ENCODE peak calls at places on chromosomes 16 and 17, in ten cellular contexts. One of them, this sample, is unnamed.

GRCh38 chr16:31451681-31452351 is 7.5 kb upstream of the ARMC5 start:
- DNase-seq in ecto neural progenitor cell: no peak
- DNase-seq in AG04450: peak
- DNase-seq in Karpas-422: peak
- DNase-seq in psoas muscle: peak
- DNase-seq in astrocyte of the cerebellum: no peak
- DNase-seq in midbrain: peak
- DNase-seq in putamen: no peak
- DNase-seq in T-cell: no peak
- DNase-seq in uterus: peak
- DNase-seq in this sample: no peak

GRCh38 chr16:57265850-57266530 is 18.5 kb downstream of the PLLP start:
- DNase-seq in ecto neural progenitor cell: no peak
- DNase-seq in AG04450: no peak
- DNase-seq in Karpas-422: no peak
- DNase-seq in psoas muscle: peak
- DNase-seq in astrocyte of the cerebellum: peak
- DNase-seq in midbrain: peak
- DNase-seq in putamen: peak
- DNase-seq in T-cell: no peak
- DNase-seq in uterus: peak
- DNase-seq in this sample: no peak

GRCh38 chr17:74671031-74671771 is 41.5 kb downstream of the CD300LF start:
- DNase-seq in ecto neural progenitor cell: peak
- DNase-seq in AG04450: no peak
- DNase-seq in Karpas-422: no peak
- DNase-seq in psoas muscle: peak
- DNase-seq in astrocyte of the cerebellum: peak
- DNase-seq in midbrain: peak
- DNase-seq in putamen: no peak
- DNase-seq in T-cell: peak
- DNase-seq in uterus: peak
- DNase-seq in this sample: peak

GRCh38 chr16:47392114-47392513 is 68.7 kb downstream of the ITFG1 start:
- DNase-seq in ecto neural progenitor cell: no peak
- DNase-seq in AG04450: no peak
- DNase-seq in Karpas-422: peak
- DNase-seq in psoas muscle: no peak
- DNase-seq in astrocyte of the cerebellum: peak
- DNase-seq in midbrain: no peak
- DNase-seq in putamen: peak
- DNase-seq in T-cell: no peak
- DNase-seq in uterus: no peak
- DNase-seq in this sample: no peak

GRCh38 chr17:41906465-41907184 is 12.1 kb downstream of the ACLY start:
- DNase-seq in ecto neural progenitor cell: no peak
- DNase-seq in AG04450: no peak
- DNase-seq in Karpas-422: no peak
- DNase-seq in psoas muscle: no peak
- DNase-seq in astrocyte of the cerebellum: no peak
- DNase-seq in midbrain: no peak
- DNase-seq in putamen: no peak
- DNase-seq in T-cell: no peak
- DNase-seq in uterus: peak
- DNase-seq in this sample: no peak

GRCh38 chr16:19898924-19899604 is 14.4 kb upstream of the GPRC5B start:
- DNase-seq in ecto neural progenitor cell: peak
- DNase-seq in AG04450: no peak
- DNase-seq in Karpas-422: peak
- DNase-seq in psoas muscle: no peak
- DNase-seq in astrocyte of the cerebellum: peak
- DNase-seq in midbrain: peak
- DNase-seq in putamen: peak
- DNase-seq in T-cell: no peak
- DNase-seq in uterus: no peak
- DNase-seq in this sample: no peak

GRCh38 chr17:82108038-82108998 is 10.3 kb upstream of the FASN start:
- DNase-seq in ecto neural progenitor cell: no peak
- DNase-seq in AG04450: no peak
- DNase-seq in Karpas-422: no peak
- DNase-seq in psoas muscle: no peak
- DNase-seq in astrocyte of the cerebellum: no peak
- DNase-seq in midbrain: no peak
- DNase-seq in putamen: no peak
- DNase-seq in T-cell: no peak
- DNase-seq in uterus: no peak
- DNase-seq in this sample: no peak

GRCh38 chr17:67891481-67892119 is 66.3 kb downstream of the BPTF start:
- DNase-seq in ecto neural progenitor cell: no peak
- DNase-seq in AG04450: peak
- DNase-seq in Karpas-422: no peak
- DNase-seq in psoas muscle: no peak
- DNase-seq in astrocyte of the cerebellum: peak
- DNase-seq in midbrain: peak
- DNase-seq in putamen: peak
- DNase-seq in T-cell: no peak
- DNase-seq in uterus: no peak
- DNase-seq in this sample: no peak

GRCh38 chr16:28567292-28567691 is 13.6 kb downstream of the SGF29 start:
- DNase-seq in ecto neural progenitor cell: no peak
- DNase-seq in AG04450: no peak
- DNase-seq in Karpas-422: no peak
- DNase-seq in psoas muscle: no peak
- DNase-seq in astrocyte of the cerebellum: no peak
- DNase-seq in midbrain: no peak
- DNase-seq in putamen: no peak
- DNase-seq in T-cell: no peak
- DNase-seq in uterus: no peak
- DNase-seq in this sample: no peak

GRCh38 chr16:70253291-70254094 is 1.8 kb upstream of the EXOSC6 start:
- DNase-seq in ecto neural progenitor cell: peak
- DNase-seq in AG04450: no peak
- DNase-seq in Karpas-422: peak
- DNase-seq in psoas muscle: no peak
- DNase-seq in astrocyte of the cerebellum: no peak
- DNase-seq in midbrain: no peak
- DNase-seq in putamen: no peak
- DNase-seq in T-cell: no peak
- DNase-seq in uterus: no peak
- DNase-seq in this sample: peak

GRCh38 chr16:29315916-29316517 is 90.5 kb downstream of the NPIPB11 start:
- DNase-seq in ecto neural progenitor cell: no peak
- DNase-seq in AG04450: no peak
- DNase-seq in Karpas-422: no peak
- DNase-seq in psoas muscle: no peak
- DNase-seq in astrocyte of the cerebellum: no peak
- DNase-seq in midbrain: no peak
- DNase-seq in putamen: no peak
- DNase-seq in T-cell: no peak
- DNase-seq in uterus: no peak
- DNase-seq in this sample: no peak

GRCh38 chr17:19023209-19023999 is 18.8 kb upstream of the FAM83G start:
- DNase-seq in ecto neural progenitor cell: no peak
- DNase-seq in AG04450: no peak
- DNase-seq in Karpas-422: no peak
- DNase-seq in psoas muscle: no peak
- DNase-seq in astrocyte of the cerebellum: no peak
- DNase-seq in midbrain: no peak
- DNase-seq in putamen: no peak
- DNase-seq in T-cell: no peak
- DNase-seq in uterus: no peak
- DNase-seq in this sample: no peak

GRCh38 chr17:46977348-46977747 is 1.7 kb downstream of the RPRML start:
- DNase-seq in ecto neural progenitor cell: peak
- DNase-seq in AG04450: no peak
- DNase-seq in Karpas-422: peak
- DNase-seq in psoas muscle: no peak
- DNase-seq in astrocyte of the cerebellum: no peak
- DNase-seq in midbrain: no peak
- DNase-seq in putamen: no peak
- DNase-seq in T-cell: no peak
- DNase-seq in uterus: no peak
- DNase-seq in this sample: no peak

GRCh38 chr16:20612551-20613470 is 36.6 kb upstream of the ACSM2B start:
- DNase-seq in ecto neural progenitor cell: no peak
- DNase-seq in AG04450: no peak
- DNase-seq in Karpas-422: no peak
- DNase-seq in psoas muscle: peak
- DNase-seq in astrocyte of the cerebellum: no peak
- DNase-seq in midbrain: peak
- DNase-seq in putamen: peak
- DNase-seq in T-cell: no peak
- DNase-seq in uterus: peak
- DNase-seq in this sample: no peak

GRCh38 chr17:66935717-66936116 is 28.8 kb upstream of the CACNG4 start:
- DNase-seq in ecto neural progenitor cell: no peak
- DNase-seq in AG04450: no peak
- DNase-seq in Karpas-422: no peak
- DNase-seq in psoas muscle: no peak
- DNase-seq in astrocyte of the cerebellum: no peak
- DNase-seq in midbrain: no peak
- DNase-seq in putamen: no peak
- DNase-seq in T-cell: no peak
- DNase-seq in uterus: no peak
- DNase-seq in this sample: no peak

GRCh38 chr17:17710728-17711541 is 29.7 kb downstream of the RAI1 start:
- DNase-seq in ecto neural progenitor cell: no peak
- DNase-seq in AG04450: peak
- DNase-seq in Karpas-422: no peak
- DNase-seq in psoas muscle: no peak
- DNase-seq in astrocyte of the cerebellum: peak
- DNase-seq in midbrain: no peak
- DNase-seq in putamen: peak
- DNase-seq in T-cell: no peak
- DNase-seq in uterus: peak
- DNase-seq in this sample: no peak

GRCh38 chr17:6574689-6575595 is 18.6 kb upstream of the PITPNM3 start:
- DNase-seq in ecto neural progenitor cell: peak
- DNase-seq in AG04450: peak
- DNase-seq in Karpas-422: no peak
- DNase-seq in psoas muscle: no peak
- DNase-seq in astrocyte of the cerebellum: no peak
- DNase-seq in midbrain: peak
- DNase-seq in putamen: no peak
- DNase-seq in T-cell: no peak
- DNase-seq in uterus: no peak
- DNase-seq in this sample: peak

GRCh38 chr17:29115906-29116651 is 64.1 kb downstream of the MYO18A start:
- DNase-seq in ecto neural progenitor cell: peak
- DNase-seq in AG04450: no peak
- DNase-seq in Karpas-422: peak
- DNase-seq in psoas muscle: no peak
- DNase-seq in astrocyte of the cerebellum: no peak
- DNase-seq in midbrain: no peak
- DNase-seq in putamen: no peak
- DNase-seq in T-cell: no peak
- DNase-seq in uterus: no peak
- DNase-seq in this sample: peak

GRCh38 chr16:23959069-23959800 is 123.5 kb downstream of the PRKCB start:
- DNase-seq in ecto neural progenitor cell: no peak
- DNase-seq in AG04450: no peak
- DNase-seq in Karpas-422: no peak
- DNase-seq in psoas muscle: no peak
- DNase-seq in astrocyte of the cerebellum: no peak
- DNase-seq in midbrain: no peak
- DNase-seq in putamen: peak
- DNase-seq in T-cell: no peak
- DNase-seq in uterus: no peak
- DNase-seq in this sample: no peak

GRCh38 chr17:15238064-15238463 is 27.1 kb downstream of the PMP22 start:
- DNase-seq in ecto neural progenitor cell: no peak
- DNase-seq in AG04450: no peak
- DNase-seq in Karpas-422: peak
- DNase-seq in psoas muscle: no peak
- DNase-seq in astrocyte of the cerebellum: no peak
- DNase-seq in midbrain: no peak
- DNase-seq in putamen: no peak
- DNase-seq in T-cell: no peak
- DNase-seq in uterus: no peak
- DNase-seq in this sample: no peak

GRCh38 chr16:84464116-84464515 is 40.3 kb downstream of the MEAK7 start:
- DNase-seq in ecto neural progenitor cell: no peak
- DNase-seq in AG04450: no peak
- DNase-seq in Karpas-422: no peak
- DNase-seq in psoas muscle: no peak
- DNase-seq in astrocyte of the cerebellum: no peak
- DNase-seq in midbrain: no peak
- DNase-seq in putamen: no peak
- DNase-seq in T-cell: no peak
- DNase-seq in uterus: no peak
- DNase-seq in this sample: no peak

GRCh38 chr16:22321340-22322001 is 24.3 kb downstream of the POLR3E start:
- DNase-seq in ecto neural progenitor cell: peak
- DNase-seq in AG04450: peak
- DNase-seq in Karpas-422: peak
- DNase-seq in psoas muscle: peak
- DNase-seq in astrocyte of the cerebellum: peak
- DNase-seq in midbrain: peak
- DNase-seq in putamen: peak
- DNase-seq in T-cell: peak
- DNase-seq in uterus: peak
- DNase-seq in this sample: peak

GRCh38 chr16:3696425-3697218 is 20.7 kb downstream of the TRAP1 start:
- DNase-seq in ecto neural progenitor cell: no peak
- DNase-seq in AG04450: peak
- DNase-seq in Karpas-422: no peak
- DNase-seq in psoas muscle: no peak
- DNase-seq in astrocyte of the cerebellum: peak
- DNase-seq in midbrain: no peak
- DNase-seq in putamen: no peak
- DNase-seq in T-cell: no peak
- DNase-seq in uterus: no peak
- DNase-seq in this sample: no peak

GRCh38 chr16:55261301-55261700 is 62.7 kb upstream of the IRX6 start:
- DNase-seq in ecto neural progenitor cell: no peak
- DNase-seq in AG04450: no peak
- DNase-seq in Karpas-422: no peak
- DNase-seq in psoas muscle: no peak
- DNase-seq in astrocyte of the cerebellum: no peak
- DNase-seq in midbrain: no peak
- DNase-seq in putamen: no peak
- DNase-seq in T-cell: no peak
- DNase-seq in uterus: no peak
- DNase-seq in this sample: no peak

GRCh38 chr16:26598061-26598460 is 468.7 kb upstream of the C16orf82 start:
- DNase-seq in ecto neural progenitor cell: no peak
- DNase-seq in AG04450: no peak
- DNase-seq in Karpas-422: no peak
- DNase-seq in psoas muscle: no peak
- DNase-seq in astrocyte of the cerebellum: no peak
- DNase-seq in midbrain: no peak
- DNase-seq in putamen: peak
- DNase-seq in T-cell: peak
- DNase-seq in uterus: no peak
- DNase-seq in this sample: peak

GRCh38 chr17:82911822-82912221 is 72.0 kb upstream of the ZNF750 start:
- DNase-seq in ecto neural progenitor cell: no peak
- DNase-seq in AG04450: no peak
- DNase-seq in Karpas-422: no peak
- DNase-seq in psoas muscle: no peak
- DNase-seq in astrocyte of the cerebellum: no peak
- DNase-seq in midbrain: no peak
- DNase-seq in putamen: peak
- DNase-seq in T-cell: no peak
- DNase-seq in uterus: no peak
- DNase-seq in this sample: no peak

GRCh38 chr16:4101421-4102275 is 14.6 kb downstream of the ADCY9 start:
- DNase-seq in ecto neural progenitor cell: no peak
- DNase-seq in AG04450: no peak
- DNase-seq in Karpas-422: no peak
- DNase-seq in psoas muscle: peak
- DNase-seq in astrocyte of the cerebellum: no peak
- DNase-seq in midbrain: no peak
- DNase-seq in putamen: no peak
- DNase-seq in T-cell: no peak
- DNase-seq in uterus: no peak
- DNase-seq in this sample: no peak

GRCh38 chr16:14345512-14346115 is 274.5 kb downstream of the MRTFB start:
- DNase-seq in ecto neural progenitor cell: no peak
- DNase-seq in AG04450: no peak
- DNase-seq in Karpas-422: no peak
- DNase-seq in psoas muscle: no peak
- DNase-seq in astrocyte of the cerebellum: no peak
- DNase-seq in midbrain: no peak
- DNase-seq in putamen: no peak
- DNase-seq in T-cell: no peak
- DNase-seq in uterus: no peak
- DNase-seq in this sample: no peak